ENCODE peak calls at places on chromosome X, in eight cellular contexts. C, K, L, B, N, Y, J and S are unnamed samples.

GRCh38 chrX:154775611-154776349 is 13.1 kb downstream of the DKC1 start:
- DNase-seq in L (no peak), B (no peak), C (no peak), J (no peak), N (no peak), K (no peak), Y (peak; percentile 55), S (no peak)

GRCh38 chrX:154779261-154779660 is 16.6 kb downstream of the DKC1 start:
- DNase-seq in Y (peak; percentile 69), C (peak; percentile 28), K (no peak), B (no peak), N (peak; percentile 82), J (no peak), L (no peak), S (no peak)

GRCh38 chrX:100410083-100410590 is at the start of gene PCDH19:
- DNase-seq in B (peak; percentile 76), J (no peak), C (no peak), N (peak; percentile 59), K (peak; percentile 44), L (peak; percentile 69), Y (no peak), S (no peak)

GRCh38 chrX:19794690-19795089 is 92.7 kb downstream of the SH3KBP1 start:
- DNase-seq in C (no peak), Y (no peak), B (no peak), J (no peak), K (no peak), N (peak; percentile 20), L (no peak), S (no peak)

GRCh38 chrX:83508006-83508405 is at the start of gene POU3F4:
- DNase-seq in K (no peak), L (peak; percentile 39), C (no peak), J (no peak), N (no peak), B (peak; percentile 43), Y (no peak), S (no peak)

GRCh38 chrX:107747596-107748161 is 27.9 kb downstream of the TSC22D3 start:
- DNase-seq in C (no peak), N (peak; percentile 69), Y (no peak), J (no peak), L (no peak), B (no peak), K (no peak), S (no peak)

GRCh38 chrX:155048997-155049619 is 21.8 kb downstream of the CMC4 start:
- DNase-seq in K (peak; percentile 75), N (peak; percentile 68), L (peak; percentile 34), Y (peak; percentile 79), C (no peak), B (no peak), J (no peak), S (no peak)

GRCh38 chrX:132266583-132267355 is 47.5 kb upstream of the RAP2C start:
- DNase-seq in J (no peak), C (no peak), B (no peak), K (no peak), L (no peak), Y (no peak), N (peak; percentile 66), S (no peak)

GRCh38 chrX:118392726-118393125 is 46.8 kb downstream of the WDR44 start:
- DNase-seq in Y (no peak), K (no peak), N (no peak), C (no peak), J (no peak), B (no peak), L (no peak), S (no peak)

GRCh38 chrX:152817082-152817744 is 13.3 kb downstream of the CETN2 start:
- DNase-seq in K (peak; percentile 38), L (no peak), Y (peak; percentile 32), J (no peak), B (no peak), N (peak; percentile 56), C (no peak), S (no peak)
- TF ChIP-seq CTCF in K (peak; percentile 65), L (peak; percentile 55), Y (peak; percentile 44), J (peak; percentile 54), B (peak; percentile 8), N (peak; percentile 52), C (peak; percentile 63), S (peak; percentile 52)

GRCh38 chrX:47628980-47629379 is 750 bp downstream of the CFP start:
- DNase-seq in C (no peak), J (no peak), B (no peak), K (no peak), N (peak; percentile 16), Y (peak; percentile 84), L (no peak), S (no peak)
- TF ChIP-seq CTCF in C (peak; percentile 14), J (peak; percentile 54), B (no peak), K (no peak), N (no peak), Y (peak; percentile 40), L (no peak), S (no peak)

DNA sequence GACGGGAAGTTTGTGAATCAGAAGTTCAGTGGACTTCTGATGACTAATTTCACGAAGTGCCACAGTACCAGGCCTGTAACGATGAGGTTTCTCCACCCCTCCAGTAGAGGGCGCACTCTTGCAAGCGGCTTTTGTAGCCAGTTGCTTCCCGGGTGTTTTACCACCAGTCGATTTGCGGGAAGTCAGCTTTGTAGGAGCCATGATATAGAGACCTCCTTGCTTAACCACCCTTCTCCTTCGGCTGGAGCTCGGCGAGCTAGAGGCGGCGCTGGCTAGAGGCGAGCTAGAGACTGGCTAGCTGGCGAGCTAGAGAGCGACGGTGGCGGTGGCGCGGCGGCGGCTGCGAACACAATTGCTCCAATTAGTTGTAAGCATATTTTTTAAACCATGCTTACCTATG is 72.0 kb downstream of the IL1RAPL1 start:
- DNase-seq in Y (peak; percentile 19), K (peak; percentile 6), B (no peak), J (no peak), L (no peak), N (no peak), C (no peak), S (no peak)
- TF ChIP-seq CTCF in Y (peak; percentile 42), K (no peak), B (no peak), J (peak; percentile 25), L (peak; percentile 25), N (no peak), C (no peak), S (peak; percentile 9)

DNA sequence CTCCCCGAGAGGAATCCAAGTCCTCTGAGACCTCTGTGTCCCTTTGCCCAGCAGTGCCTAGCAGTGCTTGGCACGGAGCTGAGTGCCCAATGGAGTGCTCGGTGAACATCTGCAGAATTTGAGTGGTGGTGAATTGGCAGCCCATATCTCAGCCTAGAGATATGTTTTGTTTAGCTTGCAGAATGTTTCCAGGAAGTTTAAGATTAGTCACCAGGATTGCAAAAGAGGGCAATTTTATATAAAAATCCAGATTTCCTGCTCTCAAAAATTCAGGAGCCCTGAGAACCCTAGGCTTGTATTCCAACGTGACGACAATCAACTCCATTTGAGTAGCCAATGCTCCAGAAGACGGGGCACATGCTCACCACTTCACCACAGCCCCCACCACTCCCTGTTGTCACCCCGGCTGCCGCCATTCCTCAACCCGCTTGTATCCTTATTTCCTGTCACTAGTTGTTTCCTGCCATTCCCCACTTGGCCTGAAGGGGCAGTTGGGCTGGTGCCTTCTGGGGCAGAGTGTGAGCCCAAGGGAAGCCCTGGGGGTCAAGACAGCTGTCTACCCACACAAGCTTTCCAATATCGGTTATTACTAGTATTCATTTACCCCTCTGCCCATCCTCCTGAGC is 116.9 kb downstream of the EFNB1 start:
- DNase-seq in L (peak; percentile 8), K (peak; percentile 10), C (no peak), J (no peak), N (peak; percentile 71), B (no peak), Y (peak; percentile 11), S (peak; percentile 84)
- TF ChIP-seq CTCF in L (peak; percentile 28), K (no peak), C (peak; percentile 52), J (no peak), N (peak; percentile 58), B (no peak), Y (no peak), S (peak; percentile 45)

GRCh38 chrX:69396916-69397315 is 107.2 kb upstream of the NALF2 start:
- DNase-seq in N (no peak), Y (no peak), L (no peak), K (no peak), C (no peak), J (no peak), B (no peak), S (peak; percentile 54)
- TF ChIP-seq CTCF in N (no peak), Y (no peak), L (no peak), K (no peak), C (no peak), J (no peak), B (no peak), S (no peak)

DNA sequence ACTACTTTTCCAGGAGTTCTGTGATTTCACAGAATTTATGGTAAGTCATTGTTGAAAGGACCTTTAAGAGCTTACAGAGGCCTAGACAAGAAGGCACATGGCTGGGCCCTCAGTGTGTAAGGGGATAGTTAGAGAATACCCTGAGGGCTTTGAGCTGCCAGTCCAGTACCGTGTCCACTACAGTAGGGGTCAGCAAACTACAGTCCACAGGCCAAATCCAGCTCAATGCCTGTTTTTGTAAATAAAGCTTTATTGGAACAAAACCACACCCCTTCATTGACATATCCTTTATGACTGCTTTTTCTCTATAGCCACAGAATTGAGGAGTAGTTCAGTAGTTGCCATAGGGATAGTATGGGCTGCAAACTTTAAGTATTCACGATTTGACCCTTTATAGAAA is 176.2 kb downstream of the MID1 start:
- DNase-seq in C (no peak), N (peak; percentile 25), K (peak; percentile 45), J (no peak), L (no peak), B (no peak), Y (no peak), S (no peak)
- TF ChIP-seq CTCF in C (peak; percentile 15), N (peak; percentile 18), K (no peak), J (no peak), L (no peak), B (no peak), Y (no peak), S (peak; percentile 5)

DNA sequence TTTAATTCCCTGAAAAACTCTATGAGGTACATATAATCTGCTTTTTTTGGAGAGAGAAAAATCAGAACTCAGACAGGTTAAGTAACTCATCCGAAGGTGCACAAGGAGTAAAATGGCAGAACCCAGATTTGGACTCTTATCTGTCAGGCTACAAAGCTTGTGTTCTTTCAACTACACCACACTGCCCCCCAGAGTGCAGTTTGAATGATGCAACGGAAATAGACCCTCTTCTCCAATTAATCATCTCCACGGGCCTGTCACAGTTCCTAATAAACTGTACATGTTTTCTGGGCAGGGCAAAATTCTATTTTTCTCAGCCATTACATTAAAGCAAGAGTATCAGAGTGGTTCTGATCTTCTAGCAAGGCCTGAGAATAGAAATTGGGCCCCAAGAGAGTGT is 35.3 kb upstream of the DCX start:
- DNase-seq in J (no peak), Y (peak; percentile 40), N (peak; percentile 0), B (no peak), C (no peak), K (peak; percentile 16), L (peak; percentile 9), S (no peak)
- TF ChIP-seq CTCF in J (peak; percentile 48), Y (peak; percentile 49), N (no peak), B (no peak), C (no peak), K (peak; percentile 8), L (peak; percentile 59), S (peak; percentile 24)

GRCh38 chrX:7088968-7089615 is 58.4 kb upstream of the STS start:
- DNase-seq in N (no peak), B (no peak), J (no peak), Y (peak; percentile 34), K (no peak), C (no peak), L (peak; percentile 34), S (peak; percentile 42)
- TF ChIP-seq CTCF in N (no peak), B (no peak), J (peak; percentile 59), Y (no peak), K (no peak), C (peak; percentile 6), L (peak; percentile 71), S (peak; percentile 14)

GRCh38 chrX:139816204-139816603 is 108.2 kb upstream of the MCF2 start:
- DNase-seq in C (no peak), B (no peak), Y (no peak), J (no peak), K (no peak), L (no peak), N (no peak), S (no peak)
- TF ChIP-seq CTCF in C (no peak), B (no peak), Y (no peak), J (no peak), K (no peak), L (no peak), N (no peak), S (no peak)